ENCODE peak calls at places on chromosomes 1 and 21, in nine cellular contexts. A is uterus, O is body of pancreas, T is A549, H is stomach, G is transverse colon, S is ovary, Z is breast epithelium, X is HCT116. M is an unnamed sample. For H3K4me1, the result is how much of the 10 kb centered on the place peaks cover.

GRCh38 chr1:207433435-207433834 is 20.7 kb upstream of the CR2 start:
- DNase-seq in A (no peak), O (no peak), T (no peak), H (no peak), G (no peak), S (no peak), Z (no peak), X (no peak), M (no peak)

GRCh38 chr1:86441581-86441980 is 17.6 kb downstream of the CLCA2 start:
- DNase-seq in A (no peak), O (no peak), T (no peak), H (no peak), G (peak), S (no peak), Z (no peak), X (no peak), M (no peak)

GRCh38 chr1:116923421-116923820 is 13.7 kb downstream of the PTGFRN start:
- DNase-seq in A (no peak), O (no peak), T (no peak), H (no peak), G (no peak), S (no peak), Z (no peak), X (no peak), M (no peak)

GRCh38 chr1:214205053-214205452 is 75.9 kb upstream of the SMYD2 start:
- DNase-seq in A (no peak), O (no peak), T (no peak), H (no peak), G (no peak), S (no peak), Z (no peak), X (no peak), M (no peak)

GRCh38 chr1:243882276-243882675 is 32.2 kb upstream of the AKT3 start:
- DNase-seq in A (no peak), O (no peak), T (no peak), H (no peak), G (no peak), S (no peak), Z (no peak), X (no peak), M (no peak)

GRCh38 chr1:152473887-152474537 is 36.6 kb upstream of the LCE5A start:
- DNase-seq in A (no peak), O (no peak), T (no peak), H (no peak), G (no peak), S (no peak), Z (no peak), X (no peak), M (no peak)

GRCh38 chr1:153977250-153978240 is at the start of gene JTB:
- DNase-seq in A (peak), O (peak), T (peak), H (peak), G (peak), S (peak), Z (peak), X (no peak), M (peak)

GRCh38 chr21:25806053-25806452 is 71.3 kb downstream of the GABPA start:
- DNase-seq in A (no peak), O (no peak), T (no peak), H (no peak), G (no peak), S (no peak), Z (no peak), X (no peak), M (no peak)

GRCh38 chr1:230784163-230784562 is 37.0 kb downstream of the CAPN9 start:
- DNase-seq in A (no peak), O (no peak), T (no peak), H (no peak), G (no peak), S (no peak), Z (no peak), X (no peak), M (no peak)

GRCh38 chr1:219908170-219908569 is 20.2 kb downstream of the SLC30A10 start:
- DNase-seq in A (no peak), O (no peak), T (no peak), H (no peak), G (no peak), S (no peak), Z (no peak), X (no peak), M (no peak)

GRCh38 chr1:25091671-25092070 is 140.6 kb downstream of the SYF2 start:
- DNase-seq in A (no peak), O (no peak), T (no peak), H (no peak), G (no peak), S (no peak), Z (no peak), X (no peak), M (no peak)

GRCh38 chr1:1797731-1798341 is 19.6 kb upstream of the NADK start:
- DNase-seq in A (no peak), O (no peak), T (no peak), H (peak), G (no peak), S (no peak), Z (no peak), X (no peak), M (no peak)

GRCh38 chr1:19435851-19436465 is 49.4 kb downstream of the CAPZB start:
- DNase-seq in A (no peak), O (no peak), T (no peak), H (no peak), G (no peak), S (no peak), Z (no peak), X (no peak), M (no peak)

GRCh38 chr21:29184047-29184446 is 53.6 kb downstream of the MAP3K7CL start:
- DNase-seq in A (no peak), O (no peak), T (no peak), H (no peak), G (no peak), S (no peak), Z (no peak), X (no peak), M (no peak)

GRCh38 chr1:173771536-173771935 is 52.9 kb upstream of the DARS2 start:
- DNase-seq in A (no peak), O (no peak), T (no peak), H (no peak), G (no peak), S (no peak), Z (no peak), X (no peak), M (no peak)

GRCh38 chr1:162578071-162578705 is 16.7 kb downstream of the UAP1 start:
- DNase-seq in A (no peak), O (no peak), T (no peak), H (no peak), G (no peak), S (no peak), Z (no peak), X (no peak), M (no peak)

GRCh38 chr1:68218485-68218884 is 13.8 kb downstream of the WLS start:
- DNase-seq in A (no peak), O (peak), T (no peak), H (peak), G (no peak), S (no peak), Z (peak), X (no peak), M (no peak)

GRCh38 chr1:37621326-37621870 is 13.3 kb downstream of the RSPO1 start:
- DNase-seq in A (peak), O (no peak), T (no peak), H (no peak), G (no peak), S (no peak), Z (peak), X (no peak), M (no peak)

GRCh38 chr21:42343101-42343500 is 7.7 kb downstream of the TFF2 start:
- DNase-seq in A (no peak), O (no peak), T (no peak), H (no peak), G (no peak), S (no peak), Z (no peak), X (no peak), M (no peak)

GRCh38 chr1:30609336-30610280 is 113.8 kb downstream of the MATN1 start:
- DNase-seq in A (no peak), O (no peak), T (no peak), H (no peak), G (no peak), S (no peak), Z (peak), X (no peak), M (no peak)

GRCh38 chr1:213720032-213720431 is 267.7 kb upstream of the PROX1 start:
- DNase-seq in A (no peak), O (no peak), T (no peak), H (no peak), G (no peak), S (no peak), Z (no peak), X (no peak), M (no peak)

GRCh38 chr21:25903599-25903998 is 168.8 kb downstream of the GABPA start:
- DNase-seq in A (no peak), O (no peak), T (no peak), H (no peak), G (no peak), S (no peak), Z (no peak), X (no peak), M (no peak)

GRCh38 chr1:5477716-5478115 is 514.5 kb downstream of the NPHP4 start:
- DNase-seq in A (no peak), O (no peak), T (no peak), H (no peak), G (no peak), S (no peak), Z (no peak), X (no peak), M (no peak)

GRCh38 chr1:241990040-241990439 is 8.9 kb downstream of the MAP1LC3C start:
- DNase-seq in A (peak), O (peak), T (peak), H (peak), G (peak), S (peak), Z (peak), X (peak), M (peak)

GRCh38 chr1:182795563-182796228 is 6.1 kb downstream of the NPL start:
- DNase-seq in A (no peak), O (no peak), T (peak), H (no peak), G (no peak), S (no peak), Z (no peak), X (no peak), M (no peak)

GRCh38 chr1:233993651-233994050 is 89.2 kb downstream of the SLC35F3 start:
- DNase-seq in A (no peak), O (no peak), T (no peak), H (no peak), G (no peak), S (no peak), Z (no peak), X (peak), M (no peak)

GRCh38 chr21:25929859-25930520 is 195.2 kb downstream of the GABPA start:
- DNase-seq in A (no peak), O (no peak), T (no peak), H (no peak), G (no peak), S (no peak), Z (no peak), X (no peak), M (no peak)

GRCh38 chr1:165899461-165899941 is 72.1 kb downstream of the UCK2 start:
- DNase-seq in A (no peak), O (no peak), T (no peak), H (peak), G (no peak), S (no peak), Z (peak), X (no peak), M (no peak)

GRCh38 chr21:16578912-16579311 is 849.1 kb downstream of the USP25 start:
- DNase-seq in A (no peak), O (no peak), T (no peak), H (no peak), G (no peak), S (no peak), Z (no peak), X (no peak), M (no peak)

GRCh38 chr1:2412773-2413494 is 570 bp upstream of the PEX10 start:
- DNase-seq in A (peak), O (peak), T (peak), H (no peak), G (peak), S (peak), Z (no peak), X (no peak), M (no peak)

GRCh38 chr1:67429528-67430357 is 459 bp downstream of the SERBP1 start:
- DNase-seq in A (peak), O (peak), T (no peak), H (peak), G (peak), S (peak), Z (peak), X (no peak), M (peak)

GRCh38 chr1:167683641-167684502 is 37.9 kb upstream of the MPZL1 start:
- DNase-seq in A (no peak), O (no peak), T (no peak), H (no peak), G (no peak), S (no peak), Z (peak), X (no peak), M (no peak)

GRCh38 chr21:45982758-45983731 is 1.5 kb downstream of the COL6A1 start:
- DNase-seq in A (peak), O (peak), T (no peak), H (no peak), G (peak), S (peak), Z (no peak), X (no peak), M (peak)

GRCh38 chr1:15719721-15720120 is 16.3 kb upstream of the SLC25A34 start:
- DNase-seq in A (no peak), O (no peak), T (no peak), H (no peak), G (no peak), S (no peak), Z (no peak), X (no peak), M (no peak)

GRCh38 chr1:24865168-24865567 is 64.9 kb downstream of the RUNX3 start:
- DNase-seq in A (no peak), O (no peak), T (no peak), H (no peak), G (no peak), S (no peak), Z (no peak), X (no peak), M (no peak)

GRCh38 chr1:93171549-93172050 is 8.6 kb downstream of the TMED5 start:
- DNase-seq in A (no peak), O (no peak), T (no peak), H (no peak), G (no peak), S (no peak), Z (no peak), X (no peak), M (no peak)

GRCh38 chr1:2378441-2378851 is 12.9 kb downstream of the MORN1 start:
- DNase-seq in A (no peak), O (no peak), T (no peak), H (no peak), G (peak), S (peak), Z (no peak), X (no peak), M (no peak)

DNA sequence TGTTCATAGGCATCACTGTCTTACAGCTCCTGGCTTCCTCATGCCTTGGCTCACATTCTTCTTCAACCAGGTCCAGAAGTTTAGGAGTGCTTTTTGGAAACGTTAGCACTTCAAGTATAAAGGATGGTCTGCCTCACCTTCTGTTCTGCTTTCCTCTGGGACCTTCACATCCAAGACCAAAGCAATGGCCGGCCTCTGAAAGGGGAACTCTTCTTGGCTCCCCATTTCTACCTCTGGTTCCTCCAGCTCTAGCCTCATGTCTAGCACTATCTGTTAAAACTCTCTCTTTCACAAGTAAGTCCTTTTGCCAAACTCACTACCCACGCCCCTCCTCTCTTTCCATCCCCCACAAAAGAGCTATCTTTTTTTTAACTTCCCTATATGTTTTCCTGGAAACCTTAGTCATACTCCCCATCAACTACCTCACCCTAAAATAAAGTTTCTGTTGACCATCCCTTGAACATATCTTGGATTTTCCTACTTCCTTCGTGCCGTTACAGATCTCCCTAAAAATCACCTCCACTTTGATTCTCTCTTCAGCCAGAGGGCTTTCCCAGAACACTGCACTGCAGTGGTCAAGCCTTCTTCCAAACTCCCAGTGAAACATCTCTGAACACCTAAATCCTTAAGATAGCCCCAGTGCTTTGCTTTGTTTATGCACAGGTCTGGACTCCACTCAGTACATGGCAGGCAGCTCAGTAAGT is 7.9 kb downstream of the SORT1 start:
- DNase-seq in A (no peak), O (no peak), T (no peak), H (no peak), G (no peak), S (no peak), Z (no peak), X (no peak), M (no peak)
- H3K4me1 ChIP-seq in A (under half), O (half or more), T (under half), H (half or more), G (half or more), S (under half), Z (under half), X (under half), M (under half)

DNA sequence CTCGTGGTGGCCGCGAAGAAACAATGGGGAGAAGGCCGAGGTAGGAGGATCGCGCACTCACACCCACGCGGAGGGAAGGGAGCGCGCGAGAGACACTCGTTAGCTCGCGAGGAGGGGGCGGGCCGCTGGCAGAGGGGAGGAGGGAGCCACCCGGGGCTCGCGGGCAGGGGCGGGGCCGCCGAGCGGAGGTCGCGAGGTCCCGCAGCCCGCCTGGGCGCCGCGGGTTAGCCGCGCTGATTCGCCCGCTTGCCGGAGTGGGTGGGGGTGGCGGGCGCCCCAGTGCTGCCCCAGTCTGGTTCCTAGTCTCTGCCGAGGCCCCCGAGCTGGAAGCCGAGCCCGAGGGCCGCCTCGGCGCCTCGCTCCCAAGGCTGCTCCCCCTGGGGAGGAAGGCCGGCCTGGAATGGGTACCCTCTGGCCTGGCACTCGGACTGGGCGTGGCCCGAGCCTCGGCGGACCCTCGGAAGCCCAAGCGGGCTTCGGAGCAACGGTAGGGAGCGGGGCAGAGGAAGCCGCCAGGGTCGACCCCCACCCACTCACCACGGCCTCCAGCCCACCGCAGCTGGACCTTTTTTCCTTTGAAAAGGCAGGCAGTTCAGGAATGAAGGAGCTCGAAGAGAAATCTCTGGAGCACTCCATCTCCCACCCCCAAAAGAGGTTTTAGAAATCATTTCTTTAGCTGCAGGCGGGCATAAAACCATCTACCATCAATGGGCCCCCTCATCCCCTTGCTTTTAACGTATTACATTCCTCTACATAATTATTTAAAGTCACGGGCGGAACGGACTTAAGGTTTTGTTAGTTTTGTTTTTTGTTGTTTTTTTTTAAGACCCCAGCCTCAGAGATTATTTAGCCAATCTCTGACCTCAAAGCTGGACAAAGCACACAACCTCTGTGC is 727 bp upstream of the TUT4 start:
- DNase-seq in A (peak), O (peak), T (peak), H (peak), G (peak), S (peak), Z (peak), X (peak), M (peak)
- TF ChIP-seq POLR2A in A (peak), O (peak), T (peak), H (no peak), G (peak), S (peak), Z (no peak), X (peak), M (peak)

DNA sequence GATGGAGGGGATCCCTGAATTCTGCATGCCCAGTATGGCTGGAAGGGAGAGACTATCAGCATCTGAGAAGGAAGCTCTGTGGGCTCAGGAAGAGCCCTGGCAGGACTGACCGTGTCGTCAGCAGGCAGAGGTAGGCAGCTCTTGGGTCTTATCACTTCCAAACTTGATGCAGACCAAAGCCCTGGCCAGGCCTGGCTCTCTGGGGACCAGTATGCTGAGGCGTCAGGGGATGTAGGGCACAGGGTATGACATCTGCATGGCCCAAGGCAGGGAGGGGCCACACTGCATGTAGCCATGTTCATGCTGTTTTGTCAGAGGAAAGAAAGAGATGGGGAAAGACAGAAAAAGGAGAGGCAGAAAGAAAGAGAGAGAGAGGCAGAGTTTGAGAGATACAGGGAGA is 6.3 kb downstream of the FGR start:
- DNase-seq in A (no peak), O (no peak), T (no peak), H (no peak), G (no peak), S (no peak), Z (no peak), X (no peak), M (no peak)
- H3K4me1 ChIP-seq in A (under half), O (under half), T (under half), H (under half), G (under half), S (under half), Z (under half), X (under half), M (under half)

DNA sequence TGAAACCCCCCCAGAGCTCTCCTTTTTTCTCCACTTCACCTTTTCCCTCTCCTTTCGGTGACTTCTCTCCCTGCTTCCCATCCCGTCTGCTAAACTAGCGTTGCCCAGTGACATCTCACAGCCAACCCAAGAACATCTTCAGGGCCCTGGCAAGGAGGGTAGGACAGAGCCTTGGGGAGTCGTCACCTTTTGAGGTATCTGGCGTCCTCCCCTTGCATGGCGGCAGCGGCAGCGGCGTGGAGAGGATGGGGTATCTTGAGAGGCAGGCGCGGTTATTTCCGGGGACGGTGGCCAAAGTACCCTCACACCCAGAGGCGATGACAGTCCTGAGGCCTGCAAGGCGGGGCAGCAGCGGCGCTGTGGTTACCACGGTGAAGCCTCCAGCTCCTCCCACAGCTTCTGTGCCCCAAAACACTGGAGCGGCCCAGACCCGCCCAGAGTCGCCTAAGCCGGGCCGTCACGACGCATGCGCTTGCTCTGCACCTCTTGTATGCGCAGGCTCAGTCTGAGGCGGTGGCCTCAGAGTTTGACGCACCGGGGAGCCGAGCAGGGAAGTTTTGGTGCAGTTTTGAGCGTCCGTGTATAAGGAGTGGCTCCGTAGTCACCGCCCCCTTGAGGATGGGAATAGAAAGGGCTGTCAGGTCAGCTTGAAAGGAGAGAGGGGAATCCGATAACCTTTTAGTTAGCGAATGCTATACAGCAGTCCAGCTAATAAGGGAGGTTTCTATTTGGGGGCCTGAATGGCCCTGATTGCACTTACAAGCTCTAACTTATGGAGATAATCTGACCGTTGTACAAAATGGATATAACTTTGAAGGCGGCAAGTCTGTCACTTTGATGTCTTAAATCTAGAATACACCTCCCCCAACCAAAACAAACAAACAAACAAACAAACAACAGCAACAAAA is at the start of gene KIFAP3:
- DNase-seq in A (peak), O (peak), T (peak), H (peak), G (peak), S (peak), Z (peak), X (peak), M (peak)
- TF ChIP-seq POLR2A in A (peak), O (peak), T (peak), H (no peak), G (peak), S (peak), Z (peak), X (no peak), M (peak)